ENCODE peak calls at places on chromosome 12, in eight cellular contexts. W is HCT116, G is OCI-LY7, L is GM23338, J is neural progenitor cell, B is PC-3, Q is hepatocyte, P is MM.1S. H is an unnamed sample.

GRCh38 chr12:132561784-132562156 is 48.6 kb downstream of the LRCOL1 start:
- DNase-seq in W (no peak), G (peak; percentile 48), L (peak; percentile 82), J (peak; percentile 74), B (peak; percentile 46), Q (peak; percentile 65), P (no peak), H (peak; percentile 34)

GRCh38 chr12:81078469-81079196 is 754 bp downstream of the ACSS3 start:
- DNase-seq in W (no peak), G (no peak), L (no peak), J (peak; percentile 31), B (no peak), Q (peak; percentile 54), P (no peak), H (peak; percentile 71)

GRCh38 chr12:6939187-6939540 is 4.5 kb upstream of the RNU7-1 start:
- DNase-seq in W (no peak), G (no peak), L (no peak), J (no peak), B (no peak), Q (no peak), P (no peak), H (no peak)

GRCh38 chr12:13215056-13215455 is 18.5 kb downstream of the EMP1 start:
- DNase-seq in W (no peak), G (no peak), L (no peak), J (peak; percentile 16), B (no peak), Q (no peak), P (no peak), H (no peak)

GRCh38 chr12:27199638-27200300 is 44.3 kb upstream of the STK38L start:
- DNase-seq in W (no peak), G (no peak), L (no peak), J (no peak), B (no peak), Q (no peak), P (no peak), H (no peak)

GRCh38 chr12:125075-125474 is 58.5 kb downstream of the IQSEC3 start:
- DNase-seq in W (no peak), G (no peak), L (no peak), J (no peak), B (no peak), Q (no peak), P (no peak), H (no peak)

GRCh38 chr12:130335517-130336392 is 1.9 kb upstream of the PIWIL1 start:
- DNase-seq in W (peak; percentile 40), G (peak; percentile 49), L (peak; percentile 74), J (peak; percentile 79), B (peak; percentile 48), Q (peak; percentile 83), P (peak; percentile 23), H (peak; percentile 64)

GRCh38 chr12:14892726-14893442 is 7.2 kb upstream of the MGP start:
- DNase-seq in W (no peak), G (peak; percentile 15), L (no peak), J (peak; percentile 13), B (peak; percentile 30), Q (no peak), P (no peak), H (peak; percentile 53)

GRCh38 chr12:66235626-66236281 is 46.7 kb downstream of the IRAK3 start:
- DNase-seq in W (no peak), G (peak; percentile 38), L (peak; percentile 25), J (no peak), B (no peak), Q (no peak), P (peak; percentile 64), H (peak; percentile 70)

GRCh38 chr12:110639336-110640178 is 25.6 kb downstream of the TCTN1 start:
- DNase-seq in W (no peak), G (no peak), L (no peak), J (no peak), B (peak; percentile 56), Q (no peak), P (peak; percentile 49), H (peak; percentile 78)

GRCh38 chr12:52672321-52672933 is 7.8 kb downstream of the KRT1 start:
- DNase-seq in W (peak; percentile 27), G (no peak), L (no peak), J (no peak), B (peak; percentile 10), Q (no peak), P (no peak), H (no peak)

GRCh38 chr12:12333980-12334709 is 15.9 kb downstream of the MANSC1 start:
- DNase-seq in W (peak; percentile 47), G (peak; percentile 76), L (peak; percentile 66), J (peak; percentile 73), B (peak; percentile 56), Q (peak; percentile 67), P (peak; percentile 72), H (peak; percentile 70)

GRCh38 chr12:66035289-66035961 is 95.1 kb downstream of the LLPH start:
- DNase-seq in W (peak; percentile 68), G (peak; percentile 12), L (peak; percentile 56), J (peak; percentile 27), B (peak; percentile 79), Q (peak; percentile 45), P (no peak), H (peak; percentile 72)

GRCh38 chr12:120696599-120696998 is 9.7 kb downstream of the MLEC start:
- DNase-seq in W (no peak), G (no peak), L (no peak), J (no peak), B (no peak), Q (peak; percentile 28), P (no peak), H (no peak)

GRCh38 chr12:122980192-122981035 is at the start of gene ARL6IP4:
- DNase-seq in W (no peak), G (peak; percentile 85), L (peak; percentile 79), J (peak; percentile 80), B (peak; percentile 67), Q (peak; percentile 82), P (peak; percentile 54), H (peak; percentile 86)

GRCh38 chr12:122978507-122978955 is 1.9 kb upstream of the ARL6IP4 start:
- DNase-seq in W (no peak), G (no peak), L (no peak), J (no peak), B (no peak), Q (no peak), P (no peak), H (no peak)

GRCh38 chr12:122979908-122980191 is 631 bp upstream of the ARL6IP4 start:
- DNase-seq in W (no peak), G (peak; percentile 79), L (no peak), J (peak; percentile 34), B (no peak), Q (no peak), P (no peak), H (peak; percentile 38)

GRCh38 chr12:122977655-122978392 is 2.7 kb upstream of the ARL6IP4 start:
- DNase-seq in W (no peak), G (no peak), L (no peak), J (no peak), B (no peak), Q (no peak), P (no peak), H (no peak)

DNA sequence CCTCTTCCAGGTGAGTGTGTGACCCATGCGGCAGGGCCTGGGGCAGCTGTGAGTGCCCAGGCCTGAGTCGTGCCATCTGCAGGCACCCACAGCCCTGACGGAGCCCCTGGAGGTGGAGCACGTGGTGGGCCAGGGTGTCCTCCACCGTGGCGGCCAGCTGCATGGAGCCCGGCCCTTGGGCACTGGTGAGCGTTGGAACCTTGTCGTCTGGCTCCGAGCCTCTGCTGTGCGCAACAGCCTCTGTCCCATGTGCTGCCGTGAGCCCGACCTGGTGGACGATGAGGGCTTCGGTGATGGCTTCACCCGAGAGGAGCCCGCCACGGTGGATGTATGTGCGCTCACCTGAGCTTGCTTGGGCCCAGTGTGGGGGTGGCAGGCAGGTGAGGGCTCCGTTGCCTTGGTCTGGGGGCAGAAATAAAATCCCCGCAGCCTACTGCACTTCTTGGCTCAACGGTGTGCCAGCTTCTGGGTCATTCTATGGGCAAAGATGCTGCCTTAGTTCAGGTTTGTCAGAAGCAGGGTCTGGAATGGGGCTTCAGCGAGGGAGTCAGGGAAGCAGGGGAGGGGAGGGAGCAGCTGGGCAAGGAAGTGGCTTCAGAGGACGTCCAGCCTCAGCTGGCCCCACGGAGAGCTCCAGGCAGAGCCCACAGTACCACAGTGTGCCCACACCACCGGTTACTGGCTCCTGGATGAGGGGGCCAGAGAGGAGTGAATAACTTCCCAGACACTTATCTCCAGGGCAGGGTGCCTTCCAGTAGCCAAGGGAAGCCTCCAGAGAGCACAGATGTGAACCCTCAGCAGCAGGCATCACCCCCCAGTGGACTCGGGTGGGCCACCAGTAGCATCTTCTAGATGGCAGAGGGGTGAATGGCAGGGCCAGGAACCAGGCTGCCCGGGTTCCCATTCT is 1.2 kb upstream of the ARL6IP4 start:
- DNase-seq in W (no peak), G (no peak), L (peak; percentile 48), J (no peak), B (no peak), Q (no peak), P (no peak), H (no peak)
- H3K4me1 ChIP-seq in W (peaks cover 33% of the 10 kb centered on the region), G (peaks cover 51% of the 10 kb centered on the region), L (peaks cover 20% of the 10 kb centered on the region), J (peaks cover 18% of the 10 kb centered on the region), B (peaks cover 30% of the 10 kb centered on the region), Q (peaks cover 34% of the 10 kb centered on the region), P (no peaks in the 10 kb centered on the region), H (peaks cover 18% of the 10 kb centered on the region)

DNA sequence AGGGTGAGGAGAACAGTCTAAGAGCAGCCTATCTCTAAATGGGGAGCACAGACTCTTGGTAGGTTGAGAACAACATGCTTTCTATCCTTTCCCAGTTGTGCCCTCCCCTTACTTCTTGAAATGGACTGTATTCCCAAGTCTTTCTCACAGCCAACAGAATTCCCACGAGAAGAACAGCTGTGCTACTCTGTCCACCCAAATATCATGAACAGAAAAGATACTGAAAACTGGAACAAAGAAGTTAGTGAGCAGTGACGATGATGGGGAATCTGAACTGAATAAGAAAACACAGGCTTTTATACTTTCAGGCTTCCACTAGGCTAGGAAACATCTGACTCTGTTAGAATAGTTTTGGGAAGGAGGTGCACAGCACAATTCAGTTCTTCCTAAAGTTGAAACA is 3.4 kb downstream of the NACA start:
- DNase-seq in W (no peak), G (no peak), L (no peak), J (no peak), B (no peak), Q (no peak), P (no peak), H (no peak)
- TF ChIP-seq EZH2phosphoT487 in W (no peak), G (no peak), L (no peak), J (no peak), B (no peak), Q (no peak), P (no peak), H (no peak)

GRCh38 chr12:124403273-124403672 is 108.4 kb downstream of the RFLNA start:
- DNase-seq in W (no peak), G (no peak), L (no peak), J (no peak), B (no peak), Q (no peak), P (no peak), H (no peak)
- H3K4me1 ChIP-seq in W (no peaks in the 10 kb centered on the region), G (no peaks in the 10 kb centered on the region), L (no peaks in the 10 kb centered on the region), J (peaks cover 19% of the 10 kb centered on the region), B (no peaks in the 10 kb centered on the region), Q (peaks cover 8% of the 10 kb centered on the region), P (no peaks in the 10 kb centered on the region), H (no peaks in the 10 kb centered on the region)

DNA sequence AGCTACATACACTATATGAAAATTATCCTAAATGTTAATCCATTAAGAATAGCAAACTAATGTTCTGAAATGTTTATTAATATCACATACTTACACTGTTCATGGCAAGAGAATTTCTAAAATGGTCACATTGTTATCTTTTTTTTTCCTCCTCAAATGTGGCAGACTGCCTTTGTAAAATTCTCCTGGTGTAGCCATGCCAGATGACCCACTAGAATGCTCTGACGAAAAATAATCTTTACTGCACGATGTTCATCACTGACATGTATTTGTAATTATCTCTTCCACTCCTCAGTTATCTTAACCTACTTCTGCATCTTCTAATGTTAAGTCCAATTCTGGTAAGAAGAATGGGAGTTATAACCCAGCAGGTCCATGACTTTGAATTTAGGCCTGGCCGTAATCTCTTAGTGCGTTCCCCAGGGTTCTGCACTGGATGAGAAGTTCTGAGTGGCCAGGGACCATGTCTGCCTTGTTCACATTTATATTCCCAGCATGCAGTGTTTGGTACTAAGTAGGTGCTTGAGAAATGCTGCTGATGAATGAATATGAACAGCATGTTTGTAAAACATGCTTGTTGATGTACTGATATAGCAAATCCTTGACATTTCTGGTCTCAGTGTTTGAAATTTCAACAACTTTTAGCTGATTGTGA is 46.7 kb downstream of the NOPCHAP1 start:
- DNase-seq in W (no peak), G (no peak), L (no peak), J (no peak), B (no peak), Q (no peak), P (no peak), H (no peak)
- TF ChIP-seq EZH2phosphoT487 in W (no peak), G (no peak), L (no peak), J (no peak), B (no peak), Q (no peak), P (no peak), H (no peak)

H was measured in GM23248.